ENCODE peak calls at places on chromosomes 2 and 18, in six cellular contexts. One of them, this sample, is unnamed.

GRCh38 chr2:20065885-20066602 is 14.6 kb upstream of the LAPTM4A start:
- DNase-seq in Caco-2: no peak
- DNase-seq in A549: peak; percentile 86
- DNase-seq in mucosa of descending colon: peak; percentile 62
- DNase-seq in adrenal gland: peak; percentile 92
- DNase-seq in endodermal cell: no peak
- DNase-seq in this sample: no peak

GRCh38 chr18:27824275-27824674 is 352.7 kb downstream of the CDH2 start:
- DNase-seq in endodermal cell: no peak
- DNase-seq in adrenal gland: no peak
- DNase-seq in A549: no peak
- DNase-seq in Caco-2: no peak
- DNase-seq in mucosa of descending colon: no peak
- DNase-seq in this sample: no peak

GRCh38 chr18:58898427-58898826 is 33.8 kb downstream of the ZNF532 start:
- DNase-seq in Caco-2: no peak
- DNase-seq in adrenal gland: no peak
- DNase-seq in mucosa of descending colon: no peak
- DNase-seq in A549: no peak
- DNase-seq in endodermal cell: no peak
- DNase-seq in this sample: no peak

GRCh38 chr2:19542796-19543195 is 184.4 kb upstream of the OSR1 start:
- DNase-seq in A549: no peak
- DNase-seq in endodermal cell: no peak
- DNase-seq in adrenal gland: no peak
- DNase-seq in Caco-2: no peak
- DNase-seq in mucosa of descending colon: no peak
- DNase-seq in this sample: no peak

GRCh38 chr18:75265255-75265654 is 54.7 kb downstream of the TSHZ1 start:
- DNase-seq in endodermal cell: no peak
- DNase-seq in adrenal gland: no peak
- DNase-seq in Caco-2: no peak
- DNase-seq in mucosa of descending colon: no peak
- DNase-seq in A549: no peak
- DNase-seq in this sample: no peak

GRCh38 chr2:6788614-6789013 is 77.1 kb downstream of the CMPK2 start:
- DNase-seq in mucosa of descending colon: no peak
- DNase-seq in Caco-2: no peak
- DNase-seq in adrenal gland: no peak
- DNase-seq in A549: no peak
- DNase-seq in endodermal cell: no peak
- DNase-seq in this sample: no peak

GRCh38 chr2:19369341-19369955 is 11.0 kb upstream of the OSR1 start:
- DNase-seq in A549: peak; percentile 58
- DNase-seq in mucosa of descending colon: no peak
- DNase-seq in adrenal gland: no peak
- DNase-seq in Caco-2: no peak
- DNase-seq in endodermal cell: peak; percentile 65
- DNase-seq in this sample: no peak

GRCh38 chr2:12717191-12717987 is 653 bp downstream of the TRIB2 start:
- DNase-seq in endodermal cell: peak; percentile 89
- DNase-seq in mucosa of descending colon: peak; percentile 49
- DNase-seq in A549: peak; percentile 43
- DNase-seq in Caco-2: peak; percentile 27
- DNase-seq in adrenal gland: peak; percentile 81
- DNase-seq in this sample: peak; percentile 90

GRCh38 chr2:132615329-132616085 is 54.5 kb downstream of the LYPD1 start:
- DNase-seq in endodermal cell: peak; percentile 77
- DNase-seq in mucosa of descending colon: no peak
- DNase-seq in adrenal gland: no peak
- DNase-seq in A549: no peak
- DNase-seq in Caco-2: no peak
- DNase-seq in this sample: no peak

GRCh38 chr2:101831351-101831865 is 133.9 kb downstream of the MAP4K4 start:
- DNase-seq in mucosa of descending colon: peak; percentile 88
- DNase-seq in adrenal gland: peak; percentile 81
- DNase-seq in Caco-2: peak; percentile 80
- DNase-seq in A549: peak; percentile 78
- DNase-seq in endodermal cell: peak; percentile 91
- DNase-seq in this sample: peak; percentile 71

GRCh38 chr2:227871375-227871788 is at the start of gene DAW1:
- DNase-seq in A549: no peak
- DNase-seq in adrenal gland: peak; percentile 57
- DNase-seq in mucosa of descending colon: peak; percentile 43
- DNase-seq in Caco-2: peak; percentile 82
- DNase-seq in endodermal cell: peak; percentile 83
- DNase-seq in this sample: peak; percentile 83

GRCh38 chr2:96869281-96869823 is 528 bp downstream of the SEMA4C start:
- DNase-seq in endodermal cell: peak; percentile 83
- DNase-seq in adrenal gland: peak; percentile 85
- DNase-seq in mucosa of descending colon: peak; percentile 62
- DNase-seq in A549: peak; percentile 35
- DNase-seq in Caco-2: peak; percentile 73
- DNase-seq in this sample: peak; percentile 96

GRCh38 chr2:240178564-240178963 is 38.1 kb upstream of the OTOS start:
- DNase-seq in A549: no peak
- DNase-seq in mucosa of descending colon: no peak
- DNase-seq in adrenal gland: no peak
- DNase-seq in endodermal cell: peak; percentile 68
- DNase-seq in Caco-2: no peak
- DNase-seq in this sample: no peak

GRCh38 chr2:192585418-192585817 is 390.7 kb upstream of the TMEFF2 start:
- DNase-seq in A549: no peak
- DNase-seq in endodermal cell: no peak
- DNase-seq in mucosa of descending colon: no peak
- DNase-seq in adrenal gland: no peak
- DNase-seq in Caco-2: no peak
- DNase-seq in this sample: no peak

GRCh38 chr2:197081294-197081693 is 154.8 kb upstream of the PGAP1 start:
- DNase-seq in A549: no peak
- DNase-seq in mucosa of descending colon: no peak
- DNase-seq in adrenal gland: no peak
- DNase-seq in Caco-2: no peak
- DNase-seq in endodermal cell: no peak
- DNase-seq in this sample: no peak

DNA sequence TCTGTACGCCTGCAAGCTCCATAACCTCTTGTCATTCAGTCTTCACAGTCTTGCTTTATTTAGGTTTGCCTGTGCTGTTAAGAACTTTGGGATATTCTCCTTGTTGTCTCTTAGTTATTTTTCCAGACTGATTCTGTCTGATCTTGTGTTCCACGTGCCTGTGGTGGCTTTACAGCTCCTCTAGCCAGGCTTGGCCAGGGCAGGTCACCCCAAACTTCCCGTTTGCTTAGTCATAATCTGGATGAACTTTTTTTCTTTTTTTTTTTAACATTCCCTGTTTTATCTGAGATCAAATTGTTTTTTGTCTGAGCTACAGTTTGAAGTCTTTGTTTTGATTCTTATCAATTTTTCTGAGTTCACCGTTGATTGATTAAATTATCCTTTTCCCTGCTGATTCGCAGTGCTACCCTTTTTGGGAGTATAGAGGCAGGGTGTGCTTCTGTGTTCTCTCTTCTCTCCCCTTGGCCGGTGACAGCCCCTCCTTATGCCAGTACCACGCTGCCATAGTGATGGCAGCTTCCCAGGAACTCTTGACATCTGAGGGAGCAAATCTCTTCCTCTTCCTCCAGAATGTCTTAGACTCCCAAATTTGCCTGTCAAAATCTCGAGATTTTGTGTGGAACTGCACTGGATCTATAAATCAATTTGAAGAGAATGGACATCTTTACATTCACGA is 2.5 kb downstream of the SP100 start:
- DNase-seq in mucosa of descending colon: no peak
- DNase-seq in A549: no peak
- DNase-seq in endodermal cell: no peak
- DNase-seq in adrenal gland: no peak
- DNase-seq in Caco-2: no peak
- DNase-seq in this sample: no peak
- H3K4me1 ChIP-seq in mucosa of descending colon: peaks cover 10% of the 10 kb centered on the region
- H3K4me1 ChIP-seq in A549: peaks cover 21% of the 10 kb centered on the region
- H3K4me1 ChIP-seq in endodermal cell: no peaks in the 10 kb centered on the region
- H3K4me1 ChIP-seq in adrenal gland: peaks cover 70% of the 10 kb centered on the region
- H3K4me1 ChIP-seq in Caco-2: no peaks in the 10 kb centered on the region
- H3K4me1 ChIP-seq in this sample: peaks cover 18% of the 10 kb centered on the region

DNA sequence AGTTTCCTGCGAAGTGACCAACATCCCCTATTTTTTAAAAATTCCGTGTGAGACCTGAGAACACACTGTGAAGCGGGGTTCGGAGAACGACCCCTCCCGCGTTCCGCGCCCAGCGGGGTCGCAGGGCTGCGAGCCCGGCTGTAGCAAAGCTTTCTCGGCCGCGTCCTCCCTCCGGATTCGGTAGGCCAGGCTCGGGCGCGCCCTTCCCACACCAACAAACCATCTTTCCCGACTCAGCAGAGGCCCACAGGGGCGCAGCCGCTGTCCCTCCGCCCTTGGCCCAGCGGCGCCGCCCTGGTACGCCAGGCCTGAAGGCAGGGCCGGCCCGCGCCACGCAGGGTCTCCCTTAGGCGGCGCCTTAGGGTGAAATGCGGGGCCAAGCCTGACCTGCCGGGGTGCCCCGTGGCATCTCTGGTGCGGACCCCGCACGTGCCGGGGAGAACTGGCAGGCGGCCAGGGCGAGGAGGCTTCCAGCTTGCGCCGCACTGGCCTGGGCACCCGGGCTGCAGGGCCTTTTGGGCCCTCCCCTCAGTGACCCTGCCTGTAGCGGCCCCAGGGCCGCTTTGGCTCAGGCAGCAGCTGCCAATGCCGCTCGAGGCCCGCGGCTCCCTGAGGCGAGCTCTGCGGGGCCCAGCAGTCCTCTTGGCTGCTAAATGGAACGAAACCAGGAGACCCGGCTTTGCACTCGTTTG is 8.3 kb downstream of the OTX1 start:
- DNase-seq in mucosa of descending colon: peak; percentile 8
- DNase-seq in A549: no peak
- DNase-seq in adrenal gland: no peak
- DNase-seq in endodermal cell: peak; percentile 83
- DNase-seq in Caco-2: no peak
- DNase-seq in this sample: no peak
- H3K4me3 ChIP-seq in mucosa of descending colon: no peak overlapping the region
- H3K4me3 ChIP-seq in A549: no peak overlapping the region
- H3K4me3 ChIP-seq in adrenal gland: no peak overlapping the region
- H3K4me3 ChIP-seq in endodermal cell: no peak overlapping the region
- H3K4me3 ChIP-seq in Caco-2: no peak overlapping the region
- H3K4me3 ChIP-seq in this sample: no peak overlapping the region

DNA sequence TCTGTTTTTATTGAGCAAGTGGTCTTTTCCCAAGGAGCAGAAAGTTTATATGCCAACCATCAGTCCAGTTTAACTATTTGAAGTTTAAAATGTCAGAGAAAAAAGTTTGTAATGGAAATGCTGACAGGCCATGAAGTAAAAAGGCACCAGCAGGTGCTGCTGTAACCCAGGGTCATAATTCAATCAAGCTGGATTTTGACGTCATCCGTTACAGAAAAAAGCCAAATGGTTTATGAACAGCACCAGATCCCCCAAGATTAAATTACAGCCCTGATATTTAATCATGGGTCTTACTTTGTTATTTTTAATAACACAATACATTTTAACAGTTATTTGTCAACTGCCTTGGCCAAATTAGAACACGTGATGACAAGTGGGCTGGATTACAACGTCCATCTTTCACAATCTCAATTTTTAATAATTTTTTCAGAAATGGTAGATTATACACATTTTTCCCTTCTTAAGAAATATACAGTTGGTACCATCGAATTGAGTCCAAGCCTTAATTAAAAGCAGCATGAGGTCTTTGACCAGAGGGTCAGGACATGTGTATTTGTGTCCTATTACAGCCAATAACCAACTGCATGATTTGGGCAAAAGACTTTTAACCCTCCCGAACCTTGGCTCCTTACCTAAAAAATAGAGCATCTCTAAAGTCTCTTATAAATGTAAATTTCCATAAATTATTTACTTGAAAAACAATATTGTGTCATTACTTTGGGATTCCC is 10.0 kb downstream of the TCF4 start:
- DNase-seq in mucosa of descending colon: no peak
- DNase-seq in adrenal gland: no peak
- DNase-seq in Caco-2: no peak
- DNase-seq in endodermal cell: no peak
- DNase-seq in A549: peak; percentile 2
- DNase-seq in this sample: no peak
- H3K4me1 ChIP-seq in mucosa of descending colon: no peaks in the 10 kb centered on the region
- H3K4me1 ChIP-seq in adrenal gland: no peaks in the 10 kb centered on the region
- H3K4me1 ChIP-seq in Caco-2: peaks cover 34% of the 10 kb centered on the region
- H3K4me1 ChIP-seq in endodermal cell: peaks cover 10% of the 10 kb centered on the region
- H3K4me1 ChIP-seq in A549: no peaks in the 10 kb centered on the region
- H3K4me1 ChIP-seq in this sample: no peaks in the 10 kb centered on the region

GRCh38 chr2:24225883-24226282 is 51.0 kb downstream of the FAM228A start:
- DNase-seq in Caco-2: no peak
- DNase-seq in adrenal gland: no peak
- DNase-seq in endodermal cell: no peak
- DNase-seq in A549: no peak
- DNase-seq in mucosa of descending colon: no peak
- DNase-seq in this sample: no peak
- H3K4me3 ChIP-seq in Caco-2: no peak overlapping the region
- H3K4me3 ChIP-seq in adrenal gland: no peak overlapping the region
- H3K4me3 ChIP-seq in endodermal cell: no peak overlapping the region
- H3K4me3 ChIP-seq in A549: no peak overlapping the region
- H3K4me3 ChIP-seq in mucosa of descending colon: no peak overlapping the region
- H3K4me3 ChIP-seq in this sample: no peak overlapping the region

GRCh38 chr2:10371441-10372194 is 68.9 kb downstream of the HPCAL1 start:
- DNase-seq in Caco-2: no peak
- DNase-seq in mucosa of descending colon: no peak
- DNase-seq in endodermal cell: peak; percentile 45
- DNase-seq in adrenal gland: no peak
- DNase-seq in A549: no peak
- DNase-seq in this sample: no peak
- H3K4me1 ChIP-seq in Caco-2: peaks cover 12% of the 10 kb centered on the region
- H3K4me1 ChIP-seq in mucosa of descending colon: peaks cover 5% of the 10 kb centered on the region
- H3K4me1 ChIP-seq in endodermal cell: no peaks in the 10 kb centered on the region
- H3K4me1 ChIP-seq in adrenal gland: peaks cover 19% of the 10 kb centered on the region
- H3K4me1 ChIP-seq in A549: no peaks in the 10 kb centered on the region
- H3K4me1 ChIP-seq in this sample: peaks cover 37% of the 10 kb centered on the region

This sample was measured in kidney.